ENCODE peak calls at places on chromosomes 2 and 18, in four cellular contexts. H, F, Z and D are unnamed samples.

GRCh38 chr2:179614121-179614520 is 247.3 kb downstream of the ZNF385B start:
- DNase-seq in H (no peak), F (no peak), Z (no peak), D (no peak)

GRCh38 chr18:23317975-23318675 is 135.0 kb upstream of the RIOK3 start:
- DNase-seq in H (no peak), F (no peak), Z (no peak), D (no peak)

GRCh38 chr18:73136134-73136533 is 268.3 kb upstream of the NETO1 start:
- DNase-seq in H (peak; percentile 2), F (no peak), Z (no peak), D (peak; percentile 3)

GRCh38 chr2:135473567-135473966 is 57.5 kb downstream of the ZRANB3 start:
- DNase-seq in H (peak; percentile 3), F (peak; percentile 17), Z (peak; percentile 5), D (peak; percentile 57)

GRCh38 chr2:240796543-240797499 is 23.2 kb downstream of the KIF1A start:
- DNase-seq in H (no peak), F (no peak), Z (no peak), D (no peak)

GRCh38 chr2:199958014-199958413 is 2.6 kb downstream of the MAIP1 start:
- DNase-seq in H (no peak), F (no peak), Z (no peak), D (no peak)

GRCh38 chr18:27277554-27277953 is 92.4 kb upstream of the CHST9 start:
- DNase-seq in H (no peak), F (no peak), Z (no peak), D (no peak)

GRCh38 chr2:176647325-176648155 is 378.3 kb downstream of the MTX2 start:
- DNase-seq in H (no peak), F (no peak), Z (no peak), D (no peak)

GRCh38 chr2:193187816-193188215 is 993.1 kb upstream of the TMEFF2 start:
- DNase-seq in H (no peak), F (no peak), Z (no peak), D (no peak)

GRCh38 chr2:199830531-199830930 is 20.5 kb downstream of the FTCDNL1 start:
- DNase-seq in H (no peak), F (no peak), Z (no peak), D (no peak)

GRCh38 chr2:58261215-58261614 is 20.1 kb upstream of the FANCL start:
- DNase-seq in H (no peak), F (no peak), Z (no peak), D (peak; percentile 51)

GRCh38 chr2:155944209-155944608 is 388.3 kb downstream of the NR4A2 start:
- DNase-seq in H (no peak), F (no peak), Z (no peak), D (no peak)

GRCh38 chr2:57981369-57981768 is 65.2 kb upstream of the VRK2 start:
- DNase-seq in H (peak; percentile 10), F (no peak), Z (no peak), D (no peak)

GRCh38 chr2:18991177-18992168 is 366.9 kb downstream of the OSR1 start:
- DNase-seq in H (peak; percentile 27), F (no peak), Z (no peak), D (no peak)

GRCh38 chr18:40782731-40783130 is 1172.3 kb upstream of the PIK3C3 start:
- DNase-seq in H (no peak), F (no peak), Z (no peak), D (no peak)

GRCh38 chr2:7953184-7953583 is 728.7 kb upstream of the ID2 start:
- DNase-seq in H (no peak), F (no peak), Z (no peak), D (no peak)

GRCh38 chr2:15363734-15364133 is 197.4 kb downstream of the NBAS start:
- DNase-seq in H (no peak), F (no peak), Z (no peak), D (no peak)

GRCh38 chr2:15365411-15365810 is 195.7 kb downstream of the NBAS start:
- DNase-seq in H (no peak), F (no peak), Z (no peak), D (no peak)

GRCh38 chr2:15363142-15363541 is 198.0 kb downstream of the NBAS start:
- DNase-seq in H (no peak), F (no peak), Z (no peak), D (peak; percentile 17)

GRCh38 chr2:15367205-15367604 is 193.9 kb downstream of the NBAS start:
- DNase-seq in H (no peak), F (no peak), Z (no peak), D (no peak)

GRCh38 chr2:15364561-15364960 is 196.6 kb downstream of the NBAS start:
- DNase-seq in H (no peak), F (no peak), Z (no peak), D (no peak)
- TF ChIP-seq MYC in H (no peak), F (no peak), Z (no peak), D (no peak)

GRCh38 chr18:50836521-50836957 is 16.7 kb upstream of the MRO start:
- DNase-seq in H (no peak), F (no peak), Z (peak; percentile 32), D (no peak)
- TF ChIP-seq JUNB in H (no peak), F (no peak), Z (no peak), D (no peak)

GRCh38 chr18:58268849-58269248 is 224.8 kb downstream of the NEDD4L start:
- DNase-seq in H (peak; percentile 12), F (no peak), Z (no peak), D (no peak)

GRCh38 chr18:58266291-58266690 is 222.3 kb downstream of the NEDD4L start:
- DNase-seq in H (no peak), F (no peak), Z (no peak), D (no peak)

GRCh38 chr18:58264846-58265245 is 220.8 kb downstream of the NEDD4L start:
- DNase-seq in H (no peak), F (no peak), Z (no peak), D (no peak)

GRCh38 chr18:58269931-58270330 is 225.9 kb downstream of the NEDD4L start:
- DNase-seq in H (no peak), F (no peak), Z (no peak), D (no peak)

GRCh38 chr18:58267493-58267892 is 223.5 kb downstream of the NEDD4L start:
- DNase-seq in H (no peak), F (no peak), Z (no peak), D (no peak)
- H3K4me1 ChIP-seq in H (peaks cover 34% of the 10 kb centered on the region), F (no peaks in the 10 kb centered on the region), Z (no peaks in the 10 kb centered on the region), D (peaks cover 12% of the 10 kb centered on the region)

DNA sequence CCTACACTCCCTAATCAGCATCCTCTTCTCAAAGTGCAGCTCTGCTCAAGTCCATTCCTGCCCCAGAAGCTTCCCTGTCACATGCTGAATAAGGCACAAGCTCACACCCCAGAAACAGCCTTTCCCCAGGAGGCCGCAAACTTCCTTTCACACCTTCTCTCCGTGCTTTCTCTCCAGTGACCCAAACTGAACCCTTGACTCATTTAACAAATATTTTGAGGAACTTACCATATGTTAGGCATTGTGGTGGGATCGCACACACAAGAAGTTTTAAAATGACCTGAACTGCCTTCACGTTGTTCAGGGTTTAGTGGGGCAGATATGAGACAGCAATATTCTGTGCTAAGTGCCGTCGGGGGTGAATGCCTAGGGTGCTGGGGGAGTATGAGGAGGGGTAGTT is 161.3 kb downstream of the INSIG2 start:
- DNase-seq in H (no peak), F (no peak), Z (peak; percentile 64), D (no peak)
- TF ChIP-seq MYC in H (no peak), F (no peak), Z (no peak), D (no peak)

GRCh38 chr2:42009657-42010580 is 37.9 kb upstream of the PKDCC start:
- DNase-seq in H (no peak), F (no peak), Z (no peak), D (no peak)
- TF ChIP-seq JUNB in H (no peak), F (no peak), Z (peak; percentile 10), D (no peak)

GRCh38 chr2:149735237-149735958 is 147.8 kb upstream of the MMADHC start:
- DNase-seq in H (no peak), F (no peak), Z (no peak), D (no peak)
- H3K4me1 ChIP-seq in H (peaks cover 39% of the 10 kb centered on the region), F (no peaks in the 10 kb centered on the region), Z (no peaks in the 10 kb centered on the region), D (no peaks in the 10 kb centered on the region)

GRCh38 chr2:101307950-101308431 is 510 bp downstream of the RNF149 start:
- DNase-seq in H (peak; percentile 19), F (no peak), Z (no peak), D (no peak)

GRCh38 chr2:101311390-101312019 is 3.0 kb upstream of the RNF149 start:
- DNase-seq in H (no peak), F (no peak), Z (no peak), D (peak; percentile 62)

GRCh38 chr2:101309211-101309700 is 755 bp upstream of the RNF149 start:
- DNase-seq in H (no peak), F (no peak), Z (no peak), D (no peak)

GRCh38 chr2:101308432-101309210 is at the start of gene RNF149:
- DNase-seq in H (peak; percentile 95), F (peak; percentile 100), Z (peak; percentile 61), D (peak; percentile 88)

GRCh38 chr2:101310591-101311389 is 2.3 kb upstream of the RNF149 start:
- DNase-seq in H (no peak), F (no peak), Z (no peak), D (no peak)
- TF ChIP-seq MYC in H (no peak), F (no peak), Z (no peak), D (no peak)

DNA sequence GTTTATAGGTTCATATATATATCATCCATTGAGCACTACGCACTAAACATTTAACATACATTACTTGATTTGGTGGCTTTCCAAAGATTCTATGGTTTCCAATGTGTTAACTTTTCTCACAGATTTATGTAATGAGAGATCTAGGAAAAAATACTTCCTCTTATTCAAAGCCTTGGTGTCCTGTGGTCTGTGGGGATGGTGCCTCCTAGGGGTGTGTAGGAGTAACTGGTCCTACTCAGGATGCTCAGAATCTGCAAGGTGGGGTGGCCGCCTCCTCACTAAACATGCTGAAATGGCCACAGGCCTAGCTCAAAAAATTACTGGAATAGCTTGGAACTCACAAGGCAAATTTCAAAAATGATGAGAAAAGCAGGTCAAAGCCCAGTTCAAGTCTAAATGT is 11.6 kb downstream of the GPR55 start:
- DNase-seq in H (peak; percentile 30), F (peak; percentile 53), Z (no peak), D (peak; percentile 40)
- TF ChIP-seq JUNB in H (no peak), F (no peak), Z (no peak), D (no peak)

GRCh38 chr2:120498576-120499394 is 152.8 kb downstream of the INHBB start:
- DNase-seq in H (no peak), F (no peak), Z (no peak), D (no peak)
- H3K4me1 ChIP-seq in H (peaks cover 5% of the 10 kb centered on the region), F (no peaks in the 10 kb centered on the region), Z (no peaks in the 10 kb centered on the region), D (peaks cover 45% of the 10 kb centered on the region)

DNA sequence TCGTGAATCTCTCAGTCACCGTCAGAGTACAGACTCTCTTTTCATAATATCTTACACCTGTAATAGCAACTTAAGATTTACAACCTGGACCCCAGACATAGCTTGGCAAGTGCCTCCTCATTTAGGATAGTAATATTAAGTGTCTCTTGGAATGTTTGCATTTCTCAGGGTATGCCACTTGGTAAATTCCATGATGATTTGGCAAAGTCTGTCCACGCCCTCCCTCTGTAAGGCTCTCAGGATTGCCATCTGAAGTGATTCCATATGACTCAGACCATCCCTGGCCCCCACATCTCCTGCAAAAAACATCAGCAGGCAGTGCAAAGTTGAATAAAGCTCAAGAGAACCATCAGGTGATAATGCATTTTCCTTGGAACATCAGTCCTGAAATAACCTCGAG is 27.0 kb upstream of the PIEZO2 start:
- DNase-seq in H (no peak), F (no peak), Z (no peak), D (no peak)
- TF ChIP-seq MYC in H (no peak), F (no peak), Z (no peak), D (no peak)